ENCODE peak calls at places on chromosome 11, in seven cellular contexts. One of them, this sample, is unnamed. For H3K4me1, the result is how much of the 10 kb centered on the place peaks cover.

GRCh38 chr11:3989891-3990290 is 104.7 kb upstream of the RRM1 start:
- DNase-seq in stomach: no peak
- DNase-seq in PC-3: no peak
- DNase-seq in uterus: no peak
- DNase-seq in pancreas: no peak
- DNase-seq in heart right ventricle: no peak
- DNase-seq in H9: no peak
- DNase-seq in this sample: no peak

GRCh38 chr11:103668859-103669258 is 367.6 kb upstream of the DDI1 start:
- DNase-seq in stomach: no peak
- DNase-seq in PC-3: no peak
- DNase-seq in uterus: no peak
- DNase-seq in pancreas: no peak
- DNase-seq in heart right ventricle: no peak
- DNase-seq in H9: no peak
- DNase-seq in this sample: no peak

GRCh38 chr11:22792497-22792896 is 37.1 kb downstream of the SVIP start:
- DNase-seq in stomach: no peak
- DNase-seq in PC-3: peak
- DNase-seq in uterus: no peak
- DNase-seq in pancreas: no peak
- DNase-seq in heart right ventricle: no peak
- DNase-seq in H9: no peak
- DNase-seq in this sample: no peak

GRCh38 chr11:127618721-127619120 is 618.2 kb upstream of the KIRREL3 start:
- DNase-seq in stomach: no peak
- DNase-seq in PC-3: no peak
- DNase-seq in uterus: no peak
- DNase-seq in pancreas: no peak
- DNase-seq in heart right ventricle: no peak
- DNase-seq in H9: no peak
- DNase-seq in this sample: no peak

GRCh38 chr11:103907548-103908455 is 128.6 kb upstream of the DDI1 start:
- DNase-seq in stomach: no peak
- DNase-seq in PC-3: peak
- DNase-seq in uterus: no peak
- DNase-seq in pancreas: no peak
- DNase-seq in heart right ventricle: no peak
- DNase-seq in H9: no peak
- DNase-seq in this sample: no peak

GRCh38 chr11:116692318-116693106 is 80.3 kb downstream of the BUD13 start:
- DNase-seq in stomach: no peak
- DNase-seq in PC-3: no peak
- DNase-seq in uterus: peak
- DNase-seq in pancreas: peak
- DNase-seq in heart right ventricle: no peak
- DNase-seq in H9: no peak
- DNase-seq in this sample: no peak

GRCh38 chr11:76629853-76630599 is 40.5 kb downstream of the LRRC32 start:
- DNase-seq in stomach: peak
- DNase-seq in PC-3: no peak
- DNase-seq in uterus: peak
- DNase-seq in pancreas: no peak
- DNase-seq in heart right ventricle: peak
- DNase-seq in H9: no peak
- DNase-seq in this sample: peak

GRCh38 chr11:108927791-108928545 is 263.1 kb downstream of the DDX10 start:
- DNase-seq in stomach: no peak
- DNase-seq in PC-3: no peak
- DNase-seq in uterus: no peak
- DNase-seq in pancreas: no peak
- DNase-seq in heart right ventricle: no peak
- DNase-seq in H9: no peak
- DNase-seq in this sample: no peak

GRCh38 chr11:41955635-41956400 is 496.4 kb upstream of the LRRC4C start:
- DNase-seq in stomach: no peak
- DNase-seq in PC-3: no peak
- DNase-seq in uterus: no peak
- DNase-seq in pancreas: no peak
- DNase-seq in heart right ventricle: no peak
- DNase-seq in H9: no peak
- DNase-seq in this sample: no peak

GRCh38 chr11:9150501-9150900 is 59.1 kb upstream of the SCUBE2 start:
- DNase-seq in stomach: no peak
- DNase-seq in PC-3: peak
- DNase-seq in uterus: no peak
- DNase-seq in pancreas: no peak
- DNase-seq in heart right ventricle: no peak
- DNase-seq in H9: no peak
- DNase-seq in this sample: no peak

GRCh38 chr11:12914401-12914912 is 94.7 kb upstream of the RASSF10 start:
- DNase-seq in stomach: no peak
- DNase-seq in PC-3: peak
- DNase-seq in uterus: peak
- DNase-seq in pancreas: peak
- DNase-seq in heart right ventricle: peak
- DNase-seq in H9: peak
- DNase-seq in this sample: peak

GRCh38 chr11:73795925-73796632 is 8.4 kb downstream of the MRPL48 start:
- DNase-seq in stomach: peak
- DNase-seq in PC-3: no peak
- DNase-seq in uterus: no peak
- DNase-seq in pancreas: peak
- DNase-seq in heart right ventricle: peak
- DNase-seq in H9: peak
- DNase-seq in this sample: no peak

GRCh38 chr11:1531961-1532586 is 40.0 kb downstream of the DUSP8 start:
- DNase-seq in stomach: no peak
- DNase-seq in PC-3: no peak
- DNase-seq in uterus: peak
- DNase-seq in pancreas: peak
- DNase-seq in heart right ventricle: peak
- DNase-seq in H9: no peak
- DNase-seq in this sample: no peak

GRCh38 chr11:120780239-120780638 is 243.7 kb upstream of the TBCEL start:
- DNase-seq in stomach: no peak
- DNase-seq in PC-3: peak
- DNase-seq in uterus: no peak
- DNase-seq in pancreas: no peak
- DNase-seq in heart right ventricle: no peak
- DNase-seq in H9: no peak
- DNase-seq in this sample: no peak

GRCh38 chr11:83317757-83318548 is 31.8 kb upstream of the CCDC90B start:
- DNase-seq in stomach: no peak
- DNase-seq in PC-3: no peak
- DNase-seq in uterus: no peak
- DNase-seq in pancreas: no peak
- DNase-seq in heart right ventricle: no peak
- DNase-seq in H9: no peak
- DNase-seq in this sample: no peak

GRCh38 chr11:77039491-77040400 is 5.5 kb downstream of the B3GNT6 start:
- DNase-seq in stomach: no peak
- DNase-seq in PC-3: no peak
- DNase-seq in uterus: no peak
- DNase-seq in pancreas: peak
- DNase-seq in heart right ventricle: peak
- DNase-seq in H9: peak
- DNase-seq in this sample: peak

GRCh38 chr11:126588630-126589491 is 233.4 kb downstream of the ST3GAL4 start:
- DNase-seq in stomach: no peak
- DNase-seq in PC-3: no peak
- DNase-seq in uterus: no peak
- DNase-seq in pancreas: no peak
- DNase-seq in heart right ventricle: no peak
- DNase-seq in H9: no peak
- DNase-seq in this sample: no peak

GRCh38 chr11:23370580-23371275 is 510.5 kb upstream of the CCDC179 start:
- DNase-seq in stomach: no peak
- DNase-seq in PC-3: peak
- DNase-seq in uterus: no peak
- DNase-seq in pancreas: no peak
- DNase-seq in heart right ventricle: no peak
- DNase-seq in H9: no peak
- DNase-seq in this sample: no peak

GRCh38 chr11:130511765-130512164 is 63.3 kb downstream of the ADAMTS15 start:
- DNase-seq in stomach: no peak
- DNase-seq in PC-3: peak
- DNase-seq in uterus: no peak
- DNase-seq in pancreas: no peak
- DNase-seq in heart right ventricle: no peak
- DNase-seq in H9: no peak
- DNase-seq in this sample: no peak

GRCh38 chr11:17745032-17745772 is 10.6 kb downstream of the KCNC1 start:
- DNase-seq in stomach: no peak
- DNase-seq in PC-3: no peak
- DNase-seq in uterus: no peak
- DNase-seq in pancreas: no peak
- DNase-seq in heart right ventricle: no peak
- DNase-seq in H9: no peak
- DNase-seq in this sample: no peak

GRCh38 chr11:126862664-126863247 is 137.8 kb downstream of the KIRREL3 start:
- DNase-seq in stomach: no peak
- DNase-seq in PC-3: no peak
- DNase-seq in uterus: no peak
- DNase-seq in pancreas: no peak
- DNase-seq in heart right ventricle: no peak
- DNase-seq in H9: peak
- DNase-seq in this sample: no peak

GRCh38 chr11:91078221-91078620 is 855.4 kb upstream of the CHORDC1 start:
- DNase-seq in stomach: no peak
- DNase-seq in PC-3: peak
- DNase-seq in uterus: no peak
- DNase-seq in pancreas: no peak
- DNase-seq in heart right ventricle: no peak
- DNase-seq in H9: no peak
- DNase-seq in this sample: no peak
- H3K27ac ChIP-seq in stomach: no peak
- H3K27ac ChIP-seq in PC-3: no peak
- H3K27ac ChIP-seq in uterus: no peak
- H3K27ac ChIP-seq in pancreas: no peak
- H3K27ac ChIP-seq in heart right ventricle: no peak
- H3K27ac ChIP-seq in H9: no peak
- H3K27ac ChIP-seq in this sample: no peak

GRCh38 chr11:118915396-118915795 is 10.3 kb downstream of the BCL9L start:
- DNase-seq in stomach: no peak
- DNase-seq in PC-3: no peak
- DNase-seq in uterus: no peak
- DNase-seq in pancreas: no peak
- DNase-seq in heart right ventricle: no peak
- DNase-seq in H9: no peak
- DNase-seq in this sample: no peak

GRCh38 chr11:118914178-118914918 is 11.4 kb downstream of the BCL9L start:
- DNase-seq in stomach: no peak
- DNase-seq in PC-3: peak
- DNase-seq in uterus: peak
- DNase-seq in pancreas: peak
- DNase-seq in heart right ventricle: no peak
- DNase-seq in H9: peak
- DNase-seq in this sample: peak

GRCh38 chr11:118917488-118918127 is 8.1 kb downstream of the BCL9L start:
- DNase-seq in stomach: no peak
- DNase-seq in PC-3: peak
- DNase-seq in uterus: peak
- DNase-seq in pancreas: peak
- DNase-seq in heart right ventricle: no peak
- DNase-seq in H9: no peak
- DNase-seq in this sample: peak

GRCh38 chr11:118916842-118917388 is 8.8 kb downstream of the BCL9L start:
- DNase-seq in stomach: no peak
- DNase-seq in PC-3: peak
- DNase-seq in uterus: peak
- DNase-seq in pancreas: peak
- DNase-seq in heart right ventricle: peak
- DNase-seq in H9: peak
- DNase-seq in this sample: no peak

DNA sequence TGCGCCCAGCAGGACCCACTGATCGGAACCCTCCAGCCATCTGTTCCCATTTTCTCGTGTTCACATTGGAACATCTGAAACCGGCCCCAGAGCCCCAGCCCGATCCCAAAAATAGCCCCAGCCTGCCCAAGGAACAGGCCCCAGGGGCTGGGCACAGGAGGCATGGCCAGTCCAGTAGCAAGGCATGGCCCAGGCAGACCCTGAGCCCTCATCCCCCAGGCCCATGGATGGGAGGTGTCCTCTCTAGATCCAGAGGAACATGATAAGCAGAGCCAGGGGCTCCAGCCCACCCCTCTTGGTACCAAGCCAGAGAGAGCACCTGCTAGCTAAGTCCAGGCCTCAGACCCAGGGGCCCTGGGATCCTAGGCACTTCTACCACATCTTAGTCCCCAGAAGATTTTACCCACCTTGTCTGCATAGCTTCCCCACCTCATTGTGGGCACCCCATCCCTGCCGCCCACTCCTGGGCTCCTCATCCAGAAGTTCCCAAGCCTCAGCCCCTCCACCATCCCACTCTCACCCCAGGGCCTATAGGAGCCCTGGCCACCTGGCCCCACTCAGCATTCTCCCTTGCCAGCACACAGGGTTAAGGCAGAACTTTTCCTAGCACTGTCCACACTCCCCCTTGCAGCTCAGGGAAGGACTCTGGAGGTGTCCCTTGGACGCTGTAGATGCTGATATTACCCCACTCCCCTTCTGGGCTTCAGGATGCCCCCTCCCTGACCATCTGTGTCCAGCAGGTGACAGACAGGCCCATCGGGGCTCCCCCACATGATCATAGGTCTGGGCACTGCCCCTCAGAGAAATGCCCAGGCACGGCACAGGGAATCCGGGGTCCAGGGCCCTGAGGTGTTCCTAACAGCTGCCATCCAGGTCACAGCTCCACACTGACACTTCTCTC is 9.5 kb downstream of the BCL9L start:
- DNase-seq in stomach: no peak
- DNase-seq in PC-3: no peak
- DNase-seq in uterus: no peak
- DNase-seq in pancreas: peak
- DNase-seq in heart right ventricle: no peak
- DNase-seq in H9: no peak
- DNase-seq in this sample: no peak
- H3K4me1 ChIP-seq in stomach: half or more
- H3K4me1 ChIP-seq in PC-3: half or more
- H3K4me1 ChIP-seq in uterus: under half
- H3K4me1 ChIP-seq in pancreas: half or more
- H3K4me1 ChIP-seq in heart right ventricle: half or more
- H3K4me1 ChIP-seq in H9: under half
- H3K4me1 ChIP-seq in this sample: half or more

GRCh38 chr11:37142591-37142990 is 544.6 kb upstream of the RAG2 start:
- DNase-seq in stomach: no peak
- DNase-seq in PC-3: no peak
- DNase-seq in uterus: no peak
- DNase-seq in pancreas: no peak
- DNase-seq in heart right ventricle: no peak
- DNase-seq in H9: no peak
- DNase-seq in this sample: no peak

GRCh38 chr11:37141707-37142106 is 543.7 kb upstream of the RAG2 start:
- DNase-seq in stomach: no peak
- DNase-seq in PC-3: peak
- DNase-seq in uterus: no peak
- DNase-seq in pancreas: no peak
- DNase-seq in heart right ventricle: no peak
- DNase-seq in H9: no peak
- DNase-seq in this sample: no peak
- TF ChIP-seq CTCF in stomach: no peak
- TF ChIP-seq CTCF in PC-3: peak
- TF ChIP-seq CTCF in uterus: no peak
- TF ChIP-seq CTCF in pancreas: no peak
- TF ChIP-seq CTCF in heart right ventricle: no peak
- TF ChIP-seq CTCF in H9: no peak
- TF ChIP-seq CTCF in this sample: no peak

GRCh38 chr11:111909378-111909777 is 2.2 kb downstream of the CRYAB start:
- DNase-seq in stomach: no peak
- DNase-seq in PC-3: no peak
- DNase-seq in uterus: no peak
- DNase-seq in pancreas: no peak
- DNase-seq in heart right ventricle: no peak
- DNase-seq in H9: no peak
- DNase-seq in this sample: no peak
- H3K27ac ChIP-seq in stomach: peak
- H3K27ac ChIP-seq in PC-3: no peak
- H3K27ac ChIP-seq in uterus: peak
- H3K27ac ChIP-seq in pancreas: no peak
- H3K27ac ChIP-seq in heart right ventricle: peak
- H3K27ac ChIP-seq in H9: no peak
- H3K27ac ChIP-seq in this sample: no peak

This sample was measured in colonic mucosa.